ENCODE peak calls at places on chromosome 12, in ten cellular contexts. G is NCI-H69; S is ureter; O is neural progenitor cell; J is prostate gland; B is GM13977; E is stimulated activated CD4-positive, alpha-beta T cell treated with anti-CD3 and anti-CD28 coated beads, Interleukin-4, amount 100 ng/mL, for 24 hours; Z is GM04504; H is cardiac fibroblast; U is cardiac muscle cell. N is an unnamed sample.

GRCh38 chr12:91182664-91183455 is at the start of gene DCN:
- DNase-seq in E (no peak), O (no peak), S (no peak), G (peak), H (peak), J (no peak), Z (peak), B (no peak), U (no peak), N (no peak)

GRCh38 chr12:10759657-10760056 is 36.5 kb upstream of the YBX3 start:
- DNase-seq in Z (no peak), B (no peak), G (no peak), O (no peak), S (no peak), E (no peak), U (no peak), J (no peak), H (no peak), N (no peak)

GRCh38 chr12:48779869-48780268 is 9.0 kb downstream of the ADCY6 start:
- DNase-seq in H (peak), U (peak), S (no peak), B (no peak), J (no peak), Z (no peak), G (no peak), O (no peak), E (no peak), N (no peak)

GRCh38 chr12:44930972-44931600 is 55.0 kb upstream of the NELL2 start:
- DNase-seq in H (peak), B (peak), O (peak), S (no peak), G (peak), J (no peak), U (peak), Z (peak), E (no peak), N (peak)

GRCh38 chr12:2580821-2581220 is 213.9 kb upstream of the FKBP4 start:
- DNase-seq in E (no peak), J (no peak), Z (no peak), B (no peak), S (no peak), U (no peak), H (no peak), G (no peak), O (no peak), N (no peak)

GRCh38 chr12:120265483-120266179 is at the start of gene PXN:
- DNase-seq in O (peak), G (peak), B (peak), Z (peak), U (peak), J (peak), H (peak), S (peak), E (peak), N (no peak)

GRCh38 chr12:20154060-20154459 is 214.3 kb upstream of the PDE3A start:
- DNase-seq in S (no peak), B (no peak), H (peak), O (no peak), E (no peak), J (no peak), Z (no peak), G (no peak), U (no peak), N (no peak)

GRCh38 chr12:124837958-124838803 is 25.5 kb downstream of the SCARB1 start:
- DNase-seq in G (peak), U (no peak), E (no peak), O (no peak), B (no peak), Z (peak), S (peak), J (peak), H (peak), N (peak)

GRCh38 chr12:58629376-58629775 is 290.9 kb downstream of the LRIG3 start:
- DNase-seq in S (no peak), B (no peak), J (no peak), Z (no peak), H (peak), G (no peak), U (no peak), O (no peak), E (no peak), N (no peak)

GRCh38 chr12:6116481-6117021 is 7.9 kb downstream of the VWF start:
- DNase-seq in E (no peak), G (no peak), Z (no peak), B (no peak), U (no peak), O (no peak), S (no peak), H (peak), J (no peak), N (no peak)

N was measured in HS-5.